ENCODE peak calls at places on chromosomes 1 and 21, in four cellular contexts. O is MM.1S, J is fibroblast of lung, S is Calu3. B is an unnamed sample.

GRCh38 chr1:167922023-167922422 is 8.1 kb upstream of the ADCY10 start:
- DNase-seq in O (peak), J (peak), S (no peak), B (peak)

GRCh38 chr1:39491146-39491921 is at the start of gene BMP8A:
- DNase-seq in O (peak), J (peak), S (peak), B (no peak)

GRCh38 chr1:245234217-245235120 is 79.7 kb downstream of the KIF26B start:
- DNase-seq in O (no peak), J (peak), S (no peak), B (no peak)

GRCh38 chr1:162856260-162856659 is 4.7 kb downstream of the CCDC190 start:
- DNase-seq in O (peak), J (peak), S (peak), B (peak)

GRCh38 chr1:54070549-54070915 is 17.1 kb downstream of the TCEANC2 start:
- DNase-seq in O (no peak), J (no peak), S (no peak), B (no peak)

GRCh38 chr1:89171067-89171438 is 4.8 kb downstream of the GBP7 start:
- DNase-seq in O (no peak), J (no peak), S (no peak), B (no peak)

GRCh38 chr1:202553560-202554038 is 156.7 kb downstream of the SYT2 start:
- DNase-seq in O (no peak), J (peak), S (no peak), B (no peak)

GRCh38 chr1:156150107-156151000 is 3.0 kb upstream of the SEMA4A start:
- DNase-seq in O (no peak), J (no peak), S (no peak), B (no peak)

GRCh38 chr1:103365860-103366569 is 159.5 kb upstream of the RNPC3 start:
- DNase-seq in O (no peak), J (no peak), S (no peak), B (no peak)

GRCh38 chr1:43732132-43732531 is 24.8 kb downstream of the ST3GAL3 start:
- DNase-seq in O (no peak), J (no peak), S (no peak), B (no peak)

GRCh38 chr1:31696246-31696645 is 7.6 kb downstream of the COL16A1 start:
- DNase-seq in O (no peak), J (no peak), S (peak), B (no peak)

GRCh38 chr1:29563092-29563491 is 326.8 kb downstream of the PTPRU start:
- DNase-seq in O (no peak), J (no peak), S (no peak), B (no peak)

GRCh38 chr1:22245716-22246115 is 102.8 kb upstream of the WNT4 start:
- DNase-seq in O (no peak), J (no peak), S (no peak), B (no peak)

GRCh38 chr1:165137551-165138316 is 218.8 kb downstream of the LMX1A start:
- DNase-seq in O (no peak), J (no peak), S (no peak), B (no peak)

GRCh38 chr21:29258626-29259335 is 39.9 kb upstream of the BACH1 start:
- DNase-seq in O (no peak), J (peak), S (peak), B (peak)

GRCh38 chr1:56508523-56508983 is 70.8 kb downstream of the PLPP3 start:
- DNase-seq in O (no peak), J (peak), S (peak), B (peak)

GRCh38 chr1:169392406-169392805 is 24.4 kb downstream of the BLZF1 start:
- DNase-seq in O (no peak), J (no peak), S (no peak), B (no peak)

GRCh38 chr1:33388989-33389771 is 41.7 kb downstream of the PHC2 start:
- DNase-seq in O (no peak), J (peak), S (no peak), B (peak)

GRCh38 chr1:30790850-30791778 is 33.5 kb upstream of the LAPTM5 start:
- DNase-seq in O (peak), J (no peak), S (no peak), B (no peak)

GRCh38 chr21:15444118-15444960 is 285.4 kb upstream of the USP25 start:
- DNase-seq in O (no peak), J (no peak), S (no peak), B (no peak)

GRCh38 chr1:21764615-21765423 is 18.1 kb downstream of the USP48 start:
- DNase-seq in O (no peak), J (peak), S (peak), B (peak)

GRCh38 chr1:228735871-228736586 is 750 bp downstream of the RHOU start:
- DNase-seq in O (peak), J (peak), S (peak), B (peak)